ENCODE peak calls at places on chromosome 21, in six cellular contexts. P is mammary epithelial cell, K is fibroblast of lung, J is endothelial cell of umbilical vein, V is hepatocyte, D is GM23338. C is an unnamed sample.

GRCh38 chr21:34640858-34641257 is 25.9 kb upstream of the RCAN1 start:
- DNase-seq in P (peak; percentile 59), K (peak; percentile 93), J (peak; percentile 36), V (no peak), D (no peak), C (peak; percentile 17)

GRCh38 chr21:22892757-22893156 is 1894.5 kb downstream of the NCAM2 start:
- DNase-seq in P (no peak), K (no peak), J (no peak), V (no peak), D (no peak), C (no peak)

GRCh38 chr21:37605006-37605405 is 238.4 kb downstream of the DYRK1A start:
- DNase-seq in P (no peak), K (no peak), J (no peak), V (no peak), D (no peak), C (no peak)

GRCh38 chr21:30408782-30409494 is 13.1 kb downstream of the KRTAP13-1 start:
- DNase-seq in P (peak; percentile 83), K (peak; percentile 9), J (no peak), V (peak; percentile 81), D (peak; percentile 96), C (peak; percentile 32)

GRCh38 chr21:34330055-34330454 is 33.8 kb upstream of the KCNE2 start:
- DNase-seq in P (no peak), K (no peak), J (no peak), V (no peak), D (peak; percentile 43), C (no peak)

GRCh38 chr21:26041441-26042180 is 129.0 kb downstream of the APP start:
- DNase-seq in P (peak; percentile 31), K (peak; percentile 67), J (no peak), V (no peak), D (no peak), C (no peak)

GRCh38 chr21:40623550-40623949 is 223.4 kb downstream of the DSCAM start:
- DNase-seq in P (no peak), K (no peak), J (no peak), V (no peak), D (no peak), C (no peak)

GRCh38 chr21:27390384-27390783 is 423.5 kb upstream of the ADAMTS5 start:
- DNase-seq in P (no peak), K (no peak), J (peak; percentile 24), V (no peak), D (no peak), C (no peak)

GRCh38 chr21:40422851-40423635 is 423.9 kb downstream of the DSCAM start:
- DNase-seq in P (no peak), K (no peak), J (no peak), V (no peak), D (no peak), C (no peak)

GRCh38 chr21:19864456-19864855 is 1133.8 kb upstream of the NCAM2 start:
- DNase-seq in P (no peak), K (no peak), J (no peak), V (no peak), D (no peak), C (no peak)

GRCh38 chr21:40652436-40652835 is 194.5 kb downstream of the DSCAM start:
- DNase-seq in P (no peak), K (no peak), J (no peak), V (no peak), D (no peak), C (no peak)

GRCh38 chr21:36350282-36350910 is 30.4 kb downstream of the MORC3 start:
- DNase-seq in P (no peak), K (peak; percentile 74), J (no peak), V (no peak), D (no peak), C (no peak)

DNA sequence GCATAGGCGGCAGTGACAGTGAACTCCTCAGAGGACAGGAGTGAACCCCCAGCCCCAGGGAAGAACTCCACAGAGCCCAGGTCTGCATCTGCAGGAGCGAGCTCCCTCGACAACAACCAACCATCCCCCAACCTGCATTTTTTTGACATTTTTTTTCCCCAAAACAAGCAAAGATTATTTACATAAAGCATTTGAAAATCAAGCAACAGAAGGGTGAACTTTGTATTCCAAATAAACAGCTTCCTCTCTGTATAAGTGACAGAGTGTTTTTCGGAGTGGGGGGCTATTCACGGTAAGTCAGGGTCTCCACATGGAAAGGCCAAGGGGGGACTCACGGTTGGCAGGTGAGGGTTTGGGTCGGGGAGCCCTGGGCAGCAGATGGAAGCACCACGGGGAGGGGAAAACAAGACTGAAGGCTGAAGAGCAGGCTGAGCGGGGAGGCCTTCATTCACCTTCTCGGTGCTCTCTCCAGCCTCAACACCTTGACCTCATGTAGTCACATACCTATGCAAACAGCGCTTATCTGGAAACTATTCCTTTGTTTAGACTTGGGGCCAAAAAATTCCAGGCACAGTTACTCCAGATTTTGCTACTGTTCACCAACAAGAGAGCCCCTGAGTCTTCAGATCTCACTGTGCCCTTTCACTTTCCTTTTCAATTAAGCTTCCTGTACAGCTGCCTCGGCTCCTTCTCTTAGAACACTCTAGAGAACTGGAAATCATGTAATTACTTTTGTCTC is 27.6 kb downstream of the C2CD2 start:
- DNase-seq in P (peak; percentile 52), K (peak; percentile 65), J (peak; percentile 84), V (peak; percentile 54), D (peak; percentile 64), C (no peak)
- H2AFZ ChIP-seq in P (peak overlapping the region; percentile 81), K (peak overlapping the region; percentile 80), J (peak overlapping the region; percentile 69), V (peak overlapping the region; percentile 40), D (no peak overlapping the region), C (peak overlapping the region; percentile 82)

DNA sequence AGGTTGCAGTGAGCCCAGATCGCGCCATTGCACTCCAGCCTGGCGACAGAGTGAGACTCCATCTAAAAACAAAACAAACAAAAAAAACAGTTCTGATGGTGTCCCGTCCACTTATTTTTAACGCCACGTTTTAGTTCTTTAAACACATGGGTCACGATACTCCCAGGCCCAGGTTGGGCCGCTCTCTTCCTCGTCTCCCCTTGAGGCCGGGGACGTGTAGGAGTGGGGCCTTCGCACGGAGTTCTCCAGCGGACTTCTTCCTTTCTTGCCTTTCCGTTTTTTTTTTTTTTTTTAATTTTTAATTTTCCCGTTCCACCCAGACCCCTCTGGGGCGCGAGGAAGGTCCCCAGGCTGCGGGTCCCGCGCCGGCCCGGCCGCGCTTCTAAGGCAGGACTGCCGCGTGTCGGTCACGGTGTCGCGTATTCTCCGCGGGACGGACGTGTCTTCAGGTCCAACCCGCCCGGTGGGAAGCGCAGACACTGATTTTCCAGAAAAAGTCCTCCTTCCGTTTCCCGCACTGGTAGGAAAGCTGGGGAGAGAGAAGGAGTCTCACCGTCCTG is 47.5 kb upstream of the SLC19A1 start:
- DNase-seq in P (no peak), K (no peak), J (no peak), V (no peak), D (peak; percentile 60), C (no peak)
- H3K4me1 ChIP-seq in P (no peaks in the 10 kb centered on the region), K (no peaks in the 10 kb centered on the region), J (peaks cover 7% of the 10 kb centered on the region), V (no peaks in the 10 kb centered on the region), D (no peaks in the 10 kb centered on the region), C (no peaks in the 10 kb centered on the region)

DNA sequence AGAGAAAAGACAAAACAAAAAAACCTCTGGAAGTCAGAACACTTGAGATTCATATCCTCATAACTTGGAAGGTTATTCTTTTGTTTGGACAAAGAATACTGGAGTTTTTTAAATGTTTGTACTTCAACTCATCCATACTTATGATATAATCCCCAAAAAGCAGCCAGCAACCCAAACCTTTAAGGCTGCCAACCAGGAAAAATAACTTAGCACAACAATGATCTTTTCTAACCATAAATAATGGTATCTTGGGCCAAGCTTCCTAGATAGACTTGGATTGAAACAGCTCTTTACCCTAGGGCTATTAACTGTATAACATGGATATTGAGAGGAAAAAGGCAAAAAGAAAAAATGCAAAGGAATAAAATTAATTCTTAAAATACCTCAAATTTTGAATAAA is 335.1 kb downstream of the LTN1 start:
- DNase-seq in P (no peak), K (no peak), J (no peak), V (no peak), D (no peak), C (no peak)
- H2AFZ ChIP-seq in P (no peak overlapping the region), K (no peak overlapping the region), J (no peak overlapping the region), V (no peak overlapping the region), D (no peak overlapping the region), C (no peak overlapping the region)

GRCh38 chr21:38915546-38915945 is 109.8 kb downstream of the ETS2 start:
- DNase-seq in P (no peak), K (no peak), J (no peak), V (no peak), D (no peak), C (no peak)

GRCh38 chr21:38917045-38917774 is 111.5 kb downstream of the ETS2 start:
- DNase-seq in P (no peak), K (no peak), J (no peak), V (no peak), D (no peak), C (no peak)

GRCh38 chr21:38914071-38914491 is 108.4 kb downstream of the ETS2 start:
- DNase-seq in P (no peak), K (no peak), J (no peak), V (no peak), D (no peak), C (no peak)

GRCh38 chr21:38914531-38915385 is 109.0 kb downstream of the ETS2 start:
- DNase-seq in P (no peak), K (peak; percentile 50), J (no peak), V (peak; percentile 46), D (peak; percentile 31), C (no peak)

GRCh38 chr21:38916214-38916964 is 110.7 kb downstream of the ETS2 start:
- DNase-seq in P (no peak), K (no peak), J (no peak), V (no peak), D (peak; percentile 11), C (no peak)
- H3K4me1 ChIP-seq in P (peaks cover 32% of the 10 kb centered on the region), K (peaks cover 14% of the 10 kb centered on the region), J (no peaks in the 10 kb centered on the region), V (peaks cover 63% of the 10 kb centered on the region), D (peaks cover 11% of the 10 kb centered on the region), C (peaks cover 34% of the 10 kb centered on the region)

GRCh38 chr21:32770514-32771133 is 931 bp downstream of the PAXBP1 start:
- DNase-seq in P (no peak), K (no peak), J (peak; percentile 53), V (peak; percentile 41), D (no peak), C (no peak)
- H2AFZ ChIP-seq in P (peak overlapping the region; percentile 94), K (peak overlapping the region; percentile 65), J (peak overlapping the region; percentile 77), V (peak overlapping the region; percentile 73), D (no peak overlapping the region), C (peak overlapping the region; percentile 20)

GRCh38 chr21:38751379-38752050 is 54.2 kb upstream of the ETS2 start:
- DNase-seq in P (no peak), K (peak; percentile 81), J (peak; percentile 30), V (no peak), D (no peak), C (no peak)

GRCh38 chr21:38756746-38757145 is 49.0 kb upstream of the ETS2 start:
- DNase-seq in P (peak; percentile 26), K (peak; percentile 86), J (no peak), V (peak; percentile 59), D (no peak), C (peak; percentile 77)

GRCh38 chr21:38747796-38748195 is 57.9 kb upstream of the ETS2 start:
- DNase-seq in P (no peak), K (no peak), J (no peak), V (no peak), D (no peak), C (no peak)

GRCh38 chr21:38753114-38754100 is 52.3 kb upstream of the ETS2 start:
- DNase-seq in P (no peak), K (no peak), J (no peak), V (no peak), D (no peak), C (no peak)

DNA sequence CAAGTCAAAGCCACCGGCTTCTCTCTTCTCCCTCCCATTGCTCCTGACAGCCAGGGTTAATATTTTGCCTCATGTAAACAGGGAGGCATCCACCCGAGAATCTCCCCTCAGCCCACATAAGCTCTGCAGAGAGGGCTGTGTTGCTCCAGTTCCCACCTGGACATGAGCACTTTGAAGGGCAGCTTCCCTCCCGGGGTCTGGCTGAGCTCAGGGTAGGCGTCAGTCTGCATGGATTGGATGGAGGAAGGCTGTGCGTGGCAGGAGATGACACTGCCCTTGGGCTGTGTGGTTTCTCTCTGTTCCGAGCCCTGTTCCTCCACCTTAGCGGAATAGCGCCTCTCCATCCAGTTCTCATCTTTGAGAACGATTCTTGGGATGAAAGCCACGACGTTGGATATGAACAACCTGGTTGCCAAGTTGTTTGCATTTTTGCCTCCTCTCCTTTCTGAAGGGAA is 53.7 kb upstream of the ETS2 start:
- DNase-seq in P (no peak), K (no peak), J (no peak), V (no peak), D (no peak), C (no peak)
- H3K4me1 ChIP-seq in P (peaks cover 14% of the 10 kb centered on the region), K (peaks cover 7% of the 10 kb centered on the region), J (peaks cover 9% of the 10 kb centered on the region), V (peaks cover 18% of the 10 kb centered on the region), D (no peaks in the 10 kb centered on the region), C (peaks cover 30% of the 10 kb centered on the region)

C was measured in keratinocyte.